ENCODE peak calls at places on chromosomes 13 and 19, in ten cellular contexts. One of them, this sample, is unnamed.

GRCh38 chr13:71877280-71877653 is 10.3 kb upstream of the DACH1 start:
- DNase-seq in NCI-H774: no peak
- DNase-seq in RKO: no peak
- DNase-seq in activated CD4-positive, alpha-beta T cell treated with anti-CD3 and anti-CD28 coated beads, Interleukin-2, amount 10 ng/mL, durations not matched to agents 7 days and 5 days: no peak
- DNase-seq in fibroblast of mammary gland: no peak
- DNase-seq in pancreas: no peak
- DNase-seq in nephron progenitor cell: no peak
- DNase-seq in HAP-1: peak; percentile 20
- DNase-seq in MM.1S: no peak
- DNase-seq in neuronal stem cell: peak; percentile 53
- DNase-seq in this sample: no peak

GRCh38 chr19:35013047-35013819 is 13.1 kb downstream of the GRAMD1A start:
- DNase-seq in neuronal stem cell: no peak
- DNase-seq in RKO: no peak
- DNase-seq in MM.1S: peak; percentile 16
- DNase-seq in nephron progenitor cell: peak; percentile 77
- DNase-seq in fibroblast of mammary gland: peak; percentile 61
- DNase-seq in NCI-H774: no peak
- DNase-seq in pancreas: peak; percentile 79
- DNase-seq in activated CD4-positive, alpha-beta T cell treated with anti-CD3 and anti-CD28 coated beads, Interleukin-2, amount 10 ng/mL, durations not matched to agents 7 days and 5 days: peak; percentile 75
- DNase-seq in HAP-1: peak; percentile 7
- DNase-seq in this sample: peak; percentile 82

GRCh38 chr13:110367620-110368019 is 60.5 kb downstream of the COL4A2 start:
- DNase-seq in nephron progenitor cell: no peak
- DNase-seq in fibroblast of mammary gland: no peak
- DNase-seq in pancreas: no peak
- DNase-seq in HAP-1: no peak
- DNase-seq in neuronal stem cell: no peak
- DNase-seq in MM.1S: no peak
- DNase-seq in activated CD4-positive, alpha-beta T cell treated with anti-CD3 and anti-CD28 coated beads, Interleukin-2, amount 10 ng/mL, durations not matched to agents 7 days and 5 days: no peak
- DNase-seq in NCI-H774: no peak
- DNase-seq in RKO: no peak
- DNase-seq in this sample: no peak

GRCh38 chr19:33376423-33376822 is 2.9 kb downstream of the CEBPG start:
- DNase-seq in pancreas: peak; percentile 60
- DNase-seq in nephron progenitor cell: no peak
- DNase-seq in NCI-H774: no peak
- DNase-seq in HAP-1: no peak
- DNase-seq in neuronal stem cell: no peak
- DNase-seq in activated CD4-positive, alpha-beta T cell treated with anti-CD3 and anti-CD28 coated beads, Interleukin-2, amount 10 ng/mL, durations not matched to agents 7 days and 5 days: no peak
- DNase-seq in MM.1S: no peak
- DNase-seq in RKO: peak; percentile 86
- DNase-seq in fibroblast of mammary gland: peak; percentile 96
- DNase-seq in this sample: no peak

GRCh38 chr13:27038323-27038722 is 133.3 kb downstream of the USP12 start:
- DNase-seq in neuronal stem cell: no peak
- DNase-seq in RKO: peak; percentile 61
- DNase-seq in nephron progenitor cell: no peak
- DNase-seq in fibroblast of mammary gland: peak; percentile 67
- DNase-seq in MM.1S: no peak
- DNase-seq in NCI-H774: no peak
- DNase-seq in pancreas: no peak
- DNase-seq in activated CD4-positive, alpha-beta T cell treated with anti-CD3 and anti-CD28 coated beads, Interleukin-2, amount 10 ng/mL, durations not matched to agents 7 days and 5 days: no peak
- DNase-seq in HAP-1: no peak
- DNase-seq in this sample: no peak

GRCh38 chr19:2294377-2295335 is 12.7 kb upstream of the PEAK3 start:
- DNase-seq in HAP-1: no peak
- DNase-seq in neuronal stem cell: no peak
- DNase-seq in pancreas: no peak
- DNase-seq in activated CD4-positive, alpha-beta T cell treated with anti-CD3 and anti-CD28 coated beads, Interleukin-2, amount 10 ng/mL, durations not matched to agents 7 days and 5 days: no peak
- DNase-seq in fibroblast of mammary gland: peak; percentile 96
- DNase-seq in NCI-H774: no peak
- DNase-seq in RKO: no peak
- DNase-seq in MM.1S: no peak
- DNase-seq in nephron progenitor cell: no peak
- DNase-seq in this sample: no peak

GRCh38 chr19:5078179-5078578 is 109.3 kb downstream of the KDM4B start:
- DNase-seq in MM.1S: no peak
- DNase-seq in RKO: no peak
- DNase-seq in NCI-H774: no peak
- DNase-seq in HAP-1: no peak
- DNase-seq in fibroblast of mammary gland: no peak
- DNase-seq in pancreas: no peak
- DNase-seq in neuronal stem cell: no peak
- DNase-seq in nephron progenitor cell: no peak
- DNase-seq in activated CD4-positive, alpha-beta T cell treated with anti-CD3 and anti-CD28 coated beads, Interleukin-2, amount 10 ng/mL, durations not matched to agents 7 days and 5 days: no peak
- DNase-seq in this sample: no peak

GRCh38 chr19:40445945-40446784 is 2.0 kb upstream of the SERTAD3 start:
- DNase-seq in fibroblast of mammary gland: peak; percentile 28
- DNase-seq in MM.1S: no peak
- DNase-seq in RKO: no peak
- DNase-seq in nephron progenitor cell: peak; percentile 54
- DNase-seq in pancreas: no peak
- DNase-seq in activated CD4-positive, alpha-beta T cell treated with anti-CD3 and anti-CD28 coated beads, Interleukin-2, amount 10 ng/mL, durations not matched to agents 7 days and 5 days: no peak
- DNase-seq in HAP-1: peak; percentile 59
- DNase-seq in NCI-H774: no peak
- DNase-seq in neuronal stem cell: no peak
- DNase-seq in this sample: no peak

GRCh38 chr19:19508217-19508616 is 7.1 kb downstream of the TSSK6 start:
- DNase-seq in nephron progenitor cell: no peak
- DNase-seq in neuronal stem cell: no peak
- DNase-seq in activated CD4-positive, alpha-beta T cell treated with anti-CD3 and anti-CD28 coated beads, Interleukin-2, amount 10 ng/mL, durations not matched to agents 7 days and 5 days: no peak
- DNase-seq in NCI-H774: no peak
- DNase-seq in HAP-1: no peak
- DNase-seq in fibroblast of mammary gland: no peak
- DNase-seq in pancreas: no peak
- DNase-seq in RKO: no peak
- DNase-seq in MM.1S: no peak
- DNase-seq in this sample: no peak

GRCh38 chr13:33380487-33381079 is 95.0 kb upstream of the STARD13 start:
- DNase-seq in pancreas: no peak
- DNase-seq in RKO: no peak
- DNase-seq in activated CD4-positive, alpha-beta T cell treated with anti-CD3 and anti-CD28 coated beads, Interleukin-2, amount 10 ng/mL, durations not matched to agents 7 days and 5 days: no peak
- DNase-seq in MM.1S: no peak
- DNase-seq in neuronal stem cell: no peak
- DNase-seq in NCI-H774: no peak
- DNase-seq in HAP-1: no peak
- DNase-seq in nephron progenitor cell: no peak
- DNase-seq in fibroblast of mammary gland: no peak
- DNase-seq in this sample: no peak

GRCh38 chr13:36341718-36342117 is 4.5 kb downstream of the SPART start:
- DNase-seq in NCI-H774: no peak
- DNase-seq in HAP-1: no peak
- DNase-seq in pancreas: no peak
- DNase-seq in activated CD4-positive, alpha-beta T cell treated with anti-CD3 and anti-CD28 coated beads, Interleukin-2, amount 10 ng/mL, durations not matched to agents 7 days and 5 days: no peak
- DNase-seq in MM.1S: no peak
- DNase-seq in RKO: no peak
- DNase-seq in fibroblast of mammary gland: peak; percentile 58
- DNase-seq in neuronal stem cell: no peak
- DNase-seq in nephron progenitor cell: no peak
- DNase-seq in this sample: no peak

GRCh38 chr13:113765241-113765910 is 6.3 kb downstream of the TMEM255B start:
- DNase-seq in RKO: no peak
- DNase-seq in NCI-H774: no peak
- DNase-seq in pancreas: no peak
- DNase-seq in nephron progenitor cell: no peak
- DNase-seq in HAP-1: no peak
- DNase-seq in neuronal stem cell: no peak
- DNase-seq in activated CD4-positive, alpha-beta T cell treated with anti-CD3 and anti-CD28 coated beads, Interleukin-2, amount 10 ng/mL, durations not matched to agents 7 days and 5 days: no peak
- DNase-seq in MM.1S: no peak
- DNase-seq in fibroblast of mammary gland: peak; percentile 40
- DNase-seq in this sample: no peak

GRCh38 chr13:32126298-32126697 is 94.7 kb downstream of the FRY start:
- DNase-seq in MM.1S: no peak
- DNase-seq in neuronal stem cell: no peak
- DNase-seq in fibroblast of mammary gland: no peak
- DNase-seq in pancreas: no peak
- DNase-seq in HAP-1: no peak
- DNase-seq in NCI-H774: no peak
- DNase-seq in activated CD4-positive, alpha-beta T cell treated with anti-CD3 and anti-CD28 coated beads, Interleukin-2, amount 10 ng/mL, durations not matched to agents 7 days and 5 days: no peak
- DNase-seq in nephron progenitor cell: no peak
- DNase-seq in RKO: no peak
- DNase-seq in this sample: no peak

GRCh38 chr13:112774448-112774792 is 84.6 kb downstream of the ATP11A start:
- DNase-seq in RKO: no peak
- DNase-seq in HAP-1: no peak
- DNase-seq in nephron progenitor cell: no peak
- DNase-seq in activated CD4-positive, alpha-beta T cell treated with anti-CD3 and anti-CD28 coated beads, Interleukin-2, amount 10 ng/mL, durations not matched to agents 7 days and 5 days: no peak
- DNase-seq in MM.1S: no peak
- DNase-seq in pancreas: no peak
- DNase-seq in NCI-H774: no peak
- DNase-seq in neuronal stem cell: no peak
- DNase-seq in fibroblast of mammary gland: no peak
- DNase-seq in this sample: no peak

GRCh38 chr13:33723772-33724435 is 94.0 kb upstream of the RFC3 start:
- DNase-seq in neuronal stem cell: peak; percentile 70
- DNase-seq in pancreas: peak; percentile 79
- DNase-seq in NCI-H774: peak; percentile 76
- DNase-seq in nephron progenitor cell: peak; percentile 61
- DNase-seq in MM.1S: peak; percentile 74
- DNase-seq in activated CD4-positive, alpha-beta T cell treated with anti-CD3 and anti-CD28 coated beads, Interleukin-2, amount 10 ng/mL, durations not matched to agents 7 days and 5 days: peak; percentile 79
- DNase-seq in fibroblast of mammary gland: peak; percentile 88
- DNase-seq in HAP-1: peak; percentile 78
- DNase-seq in RKO: peak; percentile 84
- DNase-seq in this sample: peak; percentile 77

GRCh38 chr19:681029-681626 is 4.9 kb downstream of the FSTL3 start:
- DNase-seq in RKO: peak; percentile 88
- DNase-seq in MM.1S: peak; percentile 68
- DNase-seq in fibroblast of mammary gland: no peak
- DNase-seq in pancreas: peak; percentile 60
- DNase-seq in neuronal stem cell: no peak
- DNase-seq in nephron progenitor cell: peak; percentile 94
- DNase-seq in activated CD4-positive, alpha-beta T cell treated with anti-CD3 and anti-CD28 coated beads, Interleukin-2, amount 10 ng/mL, durations not matched to agents 7 days and 5 days: peak; percentile 91
- DNase-seq in HAP-1: peak; percentile 89
- DNase-seq in NCI-H774: peak; percentile 34
- DNase-seq in this sample: peak; percentile 94

GRCh38 chr19:4019578-4019977 is 12.0 kb downstream of the PIAS4 start:
- DNase-seq in activated CD4-positive, alpha-beta T cell treated with anti-CD3 and anti-CD28 coated beads, Interleukin-2, amount 10 ng/mL, durations not matched to agents 7 days and 5 days: no peak
- DNase-seq in neuronal stem cell: no peak
- DNase-seq in MM.1S: no peak
- DNase-seq in fibroblast of mammary gland: no peak
- DNase-seq in RKO: no peak
- DNase-seq in nephron progenitor cell: no peak
- DNase-seq in NCI-H774: no peak
- DNase-seq in HAP-1: no peak
- DNase-seq in pancreas: peak; percentile 54
- DNase-seq in this sample: no peak

GRCh38 chr19:38650180-38650775 is 2.8 kb downstream of the ACTN4 start:
- DNase-seq in RKO: no peak
- DNase-seq in fibroblast of mammary gland: no peak
- DNase-seq in MM.1S: no peak
- DNase-seq in activated CD4-positive, alpha-beta T cell treated with anti-CD3 and anti-CD28 coated beads, Interleukin-2, amount 10 ng/mL, durations not matched to agents 7 days and 5 days: no peak
- DNase-seq in NCI-H774: no peak
- DNase-seq in HAP-1: no peak
- DNase-seq in neuronal stem cell: no peak
- DNase-seq in pancreas: no peak
- DNase-seq in nephron progenitor cell: no peak
- DNase-seq in this sample: no peak

GRCh38 chr13:49218493-49219051 is 1.6 kb upstream of the MLNR start:
- DNase-seq in activated CD4-positive, alpha-beta T cell treated with anti-CD3 and anti-CD28 coated beads, Interleukin-2, amount 10 ng/mL, durations not matched to agents 7 days and 5 days: no peak
- DNase-seq in MM.1S: no peak
- DNase-seq in pancreas: no peak
- DNase-seq in nephron progenitor cell: peak; percentile 14
- DNase-seq in NCI-H774: no peak
- DNase-seq in fibroblast of mammary gland: no peak
- DNase-seq in RKO: no peak
- DNase-seq in HAP-1: peak; percentile 19
- DNase-seq in neuronal stem cell: peak; percentile 43
- DNase-seq in this sample: no peak

GRCh38 chr13:109273326-109273751 is 513.0 kb downstream of the IRS2 start:
- DNase-seq in RKO: no peak
- DNase-seq in fibroblast of mammary gland: peak; percentile 88
- DNase-seq in neuronal stem cell: no peak
- DNase-seq in activated CD4-positive, alpha-beta T cell treated with anti-CD3 and anti-CD28 coated beads, Interleukin-2, amount 10 ng/mL, durations not matched to agents 7 days and 5 days: no peak
- DNase-seq in MM.1S: no peak
- DNase-seq in NCI-H774: no peak
- DNase-seq in HAP-1: no peak
- DNase-seq in nephron progenitor cell: no peak
- DNase-seq in pancreas: no peak
- DNase-seq in this sample: no peak

GRCh38 chr19:57708641-57709354 is at the start of gene ZNF154:
- DNase-seq in MM.1S: no peak
- DNase-seq in activated CD4-positive, alpha-beta T cell treated with anti-CD3 and anti-CD28 coated beads, Interleukin-2, amount 10 ng/mL, durations not matched to agents 7 days and 5 days: peak; percentile 68
- DNase-seq in RKO: no peak
- DNase-seq in HAP-1: no peak
- DNase-seq in fibroblast of mammary gland: peak; percentile 50
- DNase-seq in nephron progenitor cell: peak; percentile 30
- DNase-seq in pancreas: peak; percentile 32
- DNase-seq in NCI-H774: no peak
- DNase-seq in neuronal stem cell: peak; percentile 77
- DNase-seq in this sample: no peak

This sample was measured in HEK293T.